ENCODE peak calls at places on chromosome 19, in four cellular contexts. T is GM12878, W is K562, Q is HepG2. M is an unnamed sample.

GRCh38 chr19:42285988-42286348 is 16.0 kb upstream of the PRR19 start:
- DNase-seq in W (no peak), T (no peak), Q (no peak), M (no peak)

GRCh38 chr19:7748756-7749155 is 1.4 kb upstream of the CD209 start:
- DNase-seq in T (no peak), W (no peak), Q (peak), M (no peak)

GRCh38 chr19:55360902-55361301 is 2.2 kb downstream of the GARIN5B start:
- DNase-seq in W (no peak), T (no peak), Q (no peak), M (no peak)

GRCh38 chr19:55641376-55642152 is 762 bp downstream of the ZNF580 start:
- DNase-seq in W (no peak), T (no peak), Q (no peak), M (no peak)

GRCh38 chr19:35253316-35254286 is 4.8 kb downstream of the LSR start:
- DNase-seq in W (no peak), Q (peak), T (no peak), M (no peak)

GRCh38 chr19:47832723-47833122 is 11.0 kb downstream of the CRX start:
- DNase-seq in T (no peak), Q (no peak), W (no peak), M (no peak)

GRCh38 chr19:1079566-1080111 is 12.7 kb downstream of the ARHGAP45 start:
- DNase-seq in T (no peak), W (no peak), Q (no peak), M (no peak)

GRCh38 chr19:5877869-5878268 is 7.5 kb upstream of the FUT5 start:
- DNase-seq in W (no peak), Q (peak), T (no peak), M (no peak)

GRCh38 chr19:1232652-1233360 is 5.0 kb downstream of the CBARP start:
- DNase-seq in T (no peak), Q (no peak), W (no peak), M (no peak)

GRCh38 chr19:55638864-55639359 is 1.9 kb upstream of the ZNF580 start:
- DNase-seq in Q (peak), T (no peak), W (no peak), M (peak)

GRCh38 chr19:49506575-49507105 is 5.8 kb upstream of the FCGRT start:
- DNase-seq in W (peak), T (no peak), Q (peak), M (peak)

GRCh38 chr19:42316223-42317211 is 3.4 kb downstream of the TMEM145 start:
- DNase-seq in T (peak), Q (peak), W (no peak), M (no peak)

GRCh38 chr19:403221-404036 is 5.5 kb downstream of the C2CD4C start:
- DNase-seq in W (no peak), T (no peak), Q (no peak), M (no peak)

GRCh38 chr19:44142014-44142523 is 715 bp downstream of the ZNF234 start:
- DNase-seq in Q (peak), T (no peak), W (peak), M (peak)

GRCh38 chr19:11142528-11143171 is 12.9 kb downstream of the SPC24 start:
- DNase-seq in T (no peak), W (peak), Q (peak), M (peak)

GRCh38 chr19:27881213-27881612 is 1331.7 kb downstream of the UQCRFS1 start:
- DNase-seq in Q (no peak), T (no peak), W (no peak), M (no peak)

GRCh38 chr19:11663162-11663561 is 65.9 kb downstream of the ZNF627 start:
- DNase-seq in Q (no peak), T (no peak), W (no peak), M (no peak)

GRCh38 chr19:28605501-28606268 is 607.3 kb downstream of the UQCRFS1 start:
- DNase-seq in Q (no peak), W (no peak), T (no peak), M (no peak)

GRCh38 chr19:46202872-46203860 is 26.4 kb upstream of the IGFL1 start:
- DNase-seq in Q (peak), W (no peak), T (no peak), M (no peak)

GRCh38 chr19:18488838-18489626 is 32.8 kb downstream of the ELL start:
- DNase-seq in T (no peak), W (peak), Q (peak), M (peak)

GRCh38 chr19:55590621-55591020 is 8.7 kb downstream of the FIZ1 start:
- DNase-seq in W (peak), Q (no peak), T (no peak), M (peak)

GRCh38 chr19:33797821-33798633 is 1.4 kb downstream of the KCTD15 start:
- DNase-seq in Q (no peak), W (peak), T (no peak), M (peak)

GRCh38 chr19:11673608-11674041 is 65.1 kb downstream of the ZNF823 start:
- DNase-seq in Q (peak), W (peak), T (no peak), M (peak)

GRCh38 chr19:13938361-13939027 is at the start of gene PODNL1:
- DNase-seq in Q (no peak), T (no peak), W (no peak), M (no peak)

GRCh38 chr19:51375504-51376221 is 3.2 kb upstream of the NKG7 start:
- DNase-seq in Q (no peak), T (peak), W (no peak), M (no peak)

GRCh38 chr19:41352609-41353465 is 885 bp downstream of the TGFB1 start:
- DNase-seq in T (no peak), W (peak), Q (peak), M (peak)

GRCh38 chr19:40800339-40800996 is 1.5 kb downstream of the EGLN2 start:
- DNase-seq in T (no peak), W (no peak), Q (no peak), M (no peak)

GRCh38 chr19:13215572-13216380 is 65.6 kb downstream of the IER2 start:
- DNase-seq in T (peak), Q (peak), W (no peak), M (no peak)

GRCh38 chr19:14782978-14783545 is 4.7 kb upstream of the ADGRE2 start:
- DNase-seq in Q (no peak), T (no peak), W (no peak), M (no peak)

GRCh38 chr19:17777840-17778620 is 16.9 kb upstream of the B3GNT3 start:
- DNase-seq in T (no peak), Q (peak), W (peak), M (peak)

GRCh38 chr19:6723738-6724137 is 3.3 kb upstream of the C3 start:
- DNase-seq in W (no peak), T (no peak), Q (no peak), M (no peak)

GRCh38 chr19:42176990-42177685 is 40.3 kb downstream of the DEDD2 start:
- DNase-seq in W (peak), Q (peak), T (no peak), M (peak)

GRCh38 chr19:21221653-21222052 is 79.8 kb downstream of the ZNF431 start:
- DNase-seq in W (no peak), T (no peak), Q (no peak), M (no peak)
- TF ChIP-seq FOXK2 in W (no peak), T (no peak), Q (no peak), M (no peak)

GRCh38 chr19:2888739-2889224 is 11.9 kb upstream of the ZNF57 start:
- DNase-seq in T (no peak), Q (no peak), W (no peak), M (no peak)

GRCh38 chr19:2885736-2886135 is 15.0 kb upstream of the ZNF57 start:
- DNase-seq in Q (no peak), T (no peak), W (no peak), M (no peak)

GRCh38 chr19:2887391-2887914 is 13.3 kb upstream of the ZNF57 start:
- DNase-seq in W (peak), T (no peak), Q (peak), M (peak)

GRCh38 chr19:2883686-2884439 is 16.7 kb downstream of the ZNF556 start:
- DNase-seq in T (no peak), W (no peak), Q (no peak), M (no peak)
- TF ChIP-seq BHLHE40 in T (no peak), W (no peak), Q (no peak), M (no peak)

GRCh38 chr19:38728752-38729541 is 15.3 kb downstream of the CAPN12 start:
- DNase-seq in T (no peak), Q (no peak), W (no peak), M (no peak)
- TF ChIP-seq FOXM1 in T (no peak), Q (no peak), W (no peak), M (no peak)

GRCh38 chr19:31023038-31023437 is 326.2 kb downstream of the TSHZ3 start:
- DNase-seq in Q (no peak), W (no peak), T (no peak), M (no peak)
- TF ChIP-seq FOXK2 in Q (no peak), W (no peak), T (no peak), M (no peak)